ENCODE peak calls at places on chromosome 4, in four cellular contexts. One of them, this sample, is unnamed.

GRCh38 chr4:38663021-38663800 is 788 bp upstream of the KLF3 start:
- DNase-seq in lung: no peak
- DNase-seq in stomach: peak
- DNase-seq in B cell: no peak
- DNase-seq in this sample: peak

GRCh38 chr4:6245246-6246169 is 24.1 kb upstream of the WFS1 start:
- DNase-seq in lung: no peak
- DNase-seq in stomach: no peak
- DNase-seq in B cell: no peak
- DNase-seq in this sample: no peak

GRCh38 chr4:39636786-39637185 is 1.9 kb downstream of the SMIM14 start:
- DNase-seq in lung: no peak
- DNase-seq in stomach: no peak
- DNase-seq in B cell: peak
- DNase-seq in this sample: no peak

GRCh38 chr4:47612116-47613023 is 127.3 kb downstream of the ATP10D start:
- DNase-seq in lung: no peak
- DNase-seq in stomach: no peak
- DNase-seq in B cell: no peak
- DNase-seq in this sample: no peak

GRCh38 chr4:185205697-185206342 is 2.0 kb upstream of the CFAP97 start:
- DNase-seq in lung: no peak
- DNase-seq in stomach: no peak
- DNase-seq in B cell: no peak
- DNase-seq in this sample: no peak

GRCh38 chr4:128686032-128686465 is 123.5 kb upstream of the JADE1 start:
- DNase-seq in lung: no peak
- DNase-seq in stomach: no peak
- DNase-seq in B cell: no peak
- DNase-seq in this sample: no peak

GRCh38 chr4:108502366-108502765 is 118.0 kb upstream of the RPL34 start:
- DNase-seq in lung: no peak
- DNase-seq in stomach: no peak
- DNase-seq in B cell: no peak
- DNase-seq in this sample: no peak

GRCh38 chr4:33184684-33185083 is 2464.5 kb downstream of the PCDH7 start:
- DNase-seq in lung: no peak
- DNase-seq in stomach: no peak
- DNase-seq in B cell: no peak
- DNase-seq in this sample: no peak

GRCh38 chr4:56910172-56910967 is 2.7 kb downstream of the REST start:
- DNase-seq in lung: no peak
- DNase-seq in stomach: no peak
- DNase-seq in B cell: no peak
- DNase-seq in this sample: no peak

GRCh38 chr4:114025176-114025777 is 45.8 kb upstream of the ARSJ start:
- DNase-seq in lung: no peak
- DNase-seq in stomach: no peak
- DNase-seq in B cell: no peak
- DNase-seq in this sample: no peak

GRCh38 chr4:77669911-77670590 is 64.4 kb downstream of the CXCL13 start:
- DNase-seq in lung: no peak
- DNase-seq in stomach: peak
- DNase-seq in B cell: no peak
- DNase-seq in this sample: no peak

GRCh38 chr4:23070848-23071570 is 378.3 kb downstream of the GBA3 start:
- DNase-seq in lung: no peak
- DNase-seq in stomach: no peak
- DNase-seq in B cell: no peak
- DNase-seq in this sample: no peak

GRCh38 chr4:184282895-184283654 is 65.4 kb upstream of the ENPP6 start:
- DNase-seq in lung: no peak
- DNase-seq in stomach: no peak
- DNase-seq in B cell: peak
- DNase-seq in this sample: peak

GRCh38 chr4:165199722-165200121 is 7.6 kb upstream of the KLHL2 start:
- DNase-seq in lung: no peak
- DNase-seq in stomach: no peak
- DNase-seq in B cell: no peak
- DNase-seq in this sample: no peak

GRCh38 chr4:120056249-120056648 is 10.4 kb downstream of the MAD2L1 start:
- DNase-seq in lung: no peak
- DNase-seq in stomach: no peak
- DNase-seq in B cell: no peak
- DNase-seq in this sample: no peak

GRCh38 chr4:3416821-3417221 is 24.9 kb upstream of the HGFAC start:
- DNase-seq in lung: no peak
- DNase-seq in stomach: no peak
- DNase-seq in B cell: no peak
- DNase-seq in this sample: no peak

GRCh38 chr4:81466841-81467671 is 4.7 kb downstream of the RASGEF1B start:
- DNase-seq in lung: peak
- DNase-seq in stomach: peak
- DNase-seq in B cell: peak
- DNase-seq in this sample: peak

GRCh38 chr4:11313157-11313943 is 115.3 kb downstream of the HS3ST1 start:
- DNase-seq in lung: no peak
- DNase-seq in stomach: no peak
- DNase-seq in B cell: no peak
- DNase-seq in this sample: no peak

GRCh38 chr4:1910643-1911042 is 39.5 kb downstream of the NSD2 start:
- DNase-seq in lung: no peak
- DNase-seq in stomach: peak
- DNase-seq in B cell: no peak
- DNase-seq in this sample: no peak

GRCh38 chr4:92231511-92231910 is 72.3 kb upstream of the GRID2 start:
- DNase-seq in lung: no peak
- DNase-seq in stomach: no peak
- DNase-seq in B cell: no peak
- DNase-seq in this sample: no peak

GRCh38 chr4:113837397-113837796 is 75.9 kb upstream of the CAMK2D start:
- DNase-seq in lung: no peak
- DNase-seq in stomach: no peak
- DNase-seq in B cell: no peak
- DNase-seq in this sample: peak

GRCh38 chr4:144575181-144575580 is 70.8 kb upstream of the HHIP start:
- DNase-seq in lung: no peak
- DNase-seq in stomach: no peak
- DNase-seq in B cell: no peak
- DNase-seq in this sample: no peak

GRCh38 chr4:1246111-1246881 is 2.6 kb downstream of the CTBP1 start:
- DNase-seq in lung: peak
- DNase-seq in stomach: no peak
- DNase-seq in B cell: no peak
- DNase-seq in this sample: no peak

GRCh38 chr4:109094061-109094460 is 208.4 kb downstream of the COL25A1 start:
- DNase-seq in lung: no peak
- DNase-seq in stomach: no peak
- DNase-seq in B cell: no peak
- DNase-seq in this sample: no peak

GRCh38 chr4:69064391-69064790 is 31.9 kb upstream of the UGT2B7 start:
- DNase-seq in lung: no peak
- DNase-seq in stomach: no peak
- DNase-seq in B cell: no peak
- DNase-seq in this sample: no peak

GRCh38 chr4:69057620-69058409 is 38.5 kb upstream of the UGT2B7 start:
- DNase-seq in lung: no peak
- DNase-seq in stomach: peak
- DNase-seq in B cell: no peak
- DNase-seq in this sample: peak

GRCh38 chr4:69058410-69059059 is 37.7 kb upstream of the UGT2B7 start:
- DNase-seq in lung: no peak
- DNase-seq in stomach: no peak
- DNase-seq in B cell: no peak
- DNase-seq in this sample: no peak

GRCh38 chr4:69056921-69057562 is 39.2 kb upstream of the UGT2B7 start:
- DNase-seq in lung: no peak
- DNase-seq in stomach: no peak
- DNase-seq in B cell: no peak
- DNase-seq in this sample: no peak

DNA sequence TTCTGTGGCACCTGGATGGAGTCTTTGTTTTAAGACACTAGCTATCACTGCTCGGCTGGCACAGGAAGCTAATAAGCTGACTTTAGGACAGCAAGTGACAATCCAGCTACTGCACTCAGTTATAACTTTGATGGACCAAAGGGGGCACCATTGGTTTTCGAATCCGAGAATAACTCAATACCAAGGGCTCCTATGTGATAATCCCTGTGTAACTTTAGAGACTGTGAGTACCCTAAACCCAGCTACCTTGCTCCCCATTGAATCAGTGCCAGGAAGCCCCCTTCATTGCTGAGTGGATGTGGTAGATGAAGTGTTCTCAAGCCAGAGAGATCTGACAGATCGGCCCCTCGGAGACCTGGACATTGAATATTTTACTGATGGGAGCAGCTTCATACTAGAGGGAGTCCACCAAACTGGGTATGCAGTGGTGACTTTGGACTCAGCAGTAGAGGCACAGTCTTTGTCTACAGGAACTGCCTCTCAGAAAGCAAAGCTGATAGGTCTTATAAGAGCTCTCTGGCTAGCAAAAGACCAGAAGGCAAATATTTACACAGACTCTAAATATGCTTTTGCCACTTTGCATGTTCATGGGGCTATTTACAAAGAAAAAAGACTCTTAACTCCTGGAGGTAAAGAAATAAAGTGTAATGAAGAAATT is 35.5 kb upstream of the UGT2B7 start:
- DNase-seq in lung: no peak
- DNase-seq in stomach: no peak
- DNase-seq in B cell: no peak
- DNase-seq in this sample: no peak
- TF ChIP-seq CTCF in lung: no peak
- TF ChIP-seq CTCF in stomach: no peak
- TF ChIP-seq CTCF in B cell: no peak
- TF ChIP-seq CTCF in this sample: no peak

GRCh38 chr4:15575951-15576350 is 79.2 kb downstream of the FBXL5 start:
- DNase-seq in lung: no peak
- DNase-seq in stomach: no peak
- DNase-seq in B cell: no peak
- DNase-seq in this sample: no peak
- TF ChIP-seq CTCF in lung: no peak
- TF ChIP-seq CTCF in stomach: no peak
- TF ChIP-seq CTCF in B cell: no peak
- TF ChIP-seq CTCF in this sample: no peak

GRCh38 chr4:8886625-8887406 is 15.2 kb upstream of the HMX1 start:
- DNase-seq in lung: no peak
- DNase-seq in stomach: no peak
- DNase-seq in B cell: no peak
- DNase-seq in this sample: no peak
- TF ChIP-seq CTCF in lung: no peak
- TF ChIP-seq CTCF in stomach: no peak
- TF ChIP-seq CTCF in B cell: peak
- TF ChIP-seq CTCF in this sample: no peak

DNA sequence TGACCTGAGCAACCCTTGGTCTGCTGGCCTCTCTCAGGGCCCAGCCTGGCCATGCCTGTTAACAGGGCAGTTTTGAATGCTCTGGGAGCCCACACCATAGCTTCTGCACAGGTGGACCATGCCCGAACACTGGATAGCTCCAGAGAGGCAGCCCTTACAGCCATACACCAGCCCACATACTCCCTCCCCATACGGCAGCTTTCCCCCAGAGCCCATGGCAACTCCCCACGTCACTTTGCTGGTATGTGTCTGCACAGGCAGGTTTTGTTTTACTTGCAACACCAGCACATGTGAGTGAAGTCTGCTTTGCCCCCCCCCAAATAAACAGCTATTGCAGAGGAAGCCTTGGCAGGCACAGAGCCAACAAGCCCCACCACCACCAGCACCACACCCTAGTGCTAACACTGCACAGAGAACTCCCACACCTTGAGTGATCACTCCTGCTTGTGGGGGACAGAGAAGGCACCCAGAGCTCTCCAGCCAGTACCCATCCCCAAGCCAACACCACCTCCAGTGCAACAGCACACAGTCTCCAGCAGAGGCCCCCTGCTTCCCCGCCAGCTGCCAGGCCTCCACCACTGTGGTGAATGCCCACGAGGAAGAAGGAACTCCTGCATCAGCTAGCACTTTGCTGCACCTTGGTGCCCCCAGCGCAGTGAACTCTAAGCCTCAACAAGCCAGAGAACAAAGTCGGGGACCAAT is 87.3 kb downstream of the STPG2 start:
- DNase-seq in lung: no peak
- DNase-seq in stomach: no peak
- DNase-seq in B cell: no peak
- DNase-seq in this sample: no peak
- TF ChIP-seq CTCF in lung: no peak
- TF ChIP-seq CTCF in stomach: no peak
- TF ChIP-seq CTCF in B cell: no peak
- TF ChIP-seq CTCF in this sample: no peak

GRCh38 chr4:9765091-9765490 is 16.3 kb upstream of the DRD5 start:
- DNase-seq in lung: no peak
- DNase-seq in stomach: peak
- DNase-seq in B cell: no peak
- DNase-seq in this sample: peak
- TF ChIP-seq CTCF in lung: peak
- TF ChIP-seq CTCF in stomach: no peak
- TF ChIP-seq CTCF in B cell: no peak
- TF ChIP-seq CTCF in this sample: peak

GRCh38 chr4:143025111-143025704 is 159.5 kb upstream of the USP38 start:
- DNase-seq in lung: no peak
- DNase-seq in stomach: no peak
- DNase-seq in B cell: no peak
- DNase-seq in this sample: no peak
- TF ChIP-seq CTCF in lung: no peak
- TF ChIP-seq CTCF in stomach: no peak
- TF ChIP-seq CTCF in B cell: no peak
- TF ChIP-seq CTCF in this sample: peak

This sample was measured in GM10248.